ENCODE peak calls at places on chromosomes 3 and 15, in ten cellular contexts. I, U, Y, J, M, Z, D, X, P and N are unnamed samples.

GRCh38 chr15:60660290-60661051 is 181.5 kb upstream of the ICE2 start:
- DNase-seq in U (no peak), Y (peak), J (no peak), M (no peak), Z (no peak), D (peak), X (no peak), P (peak), I (no peak), N (no peak)

GRCh38 chr3:134364061-134364935 is 9.9 kb downstream of the AMOTL2 start:
- DNase-seq in D (peak), Z (no peak), U (peak), I (no peak), Y (peak), J (peak), X (peak), P (peak), M (peak), N (no peak)

GRCh38 chr3:194450341-194450740 is 36.5 kb downstream of the ATP13A3 start:
- DNase-seq in X (no peak), Z (no peak), D (no peak), I (no peak), J (no peak), P (no peak), Y (no peak), U (no peak), M (no peak), N (no peak)

GRCh38 chr15:101458158-101458895 is 31.2 kb downstream of the PCSK6 start:
- DNase-seq in I (no peak), D (no peak), Y (no peak), J (no peak), U (no peak), X (no peak), P (no peak), M (no peak), Z (no peak), N (no peak)

GRCh38 chr15:41827290-41827879 is 507 bp upstream of the JMJD7 start:
- DNase-seq in J (no peak), D (no peak), I (no peak), X (peak), M (no peak), U (peak), Z (peak), P (no peak), Y (peak), N (no peak)

GRCh38 chr3:132654190-132654589 is 5.4 kb downstream of the ACAD11 start:
- DNase-seq in M (no peak), J (no peak), U (no peak), P (no peak), I (no peak), X (no peak), D (no peak), Y (no peak), Z (no peak), N (no peak)

GRCh38 chr15:77901921-77902750 is 175.4 kb downstream of the TBC1D2B start:
- DNase-seq in U (no peak), Z (no peak), M (peak), I (no peak), X (no peak), P (no peak), J (no peak), D (no peak), Y (no peak), N (no peak)

GRCh38 chr3:194579091-194579606 is 54.1 kb downstream of the TMEM44 start:
- DNase-seq in U (peak), Y (peak), Z (no peak), I (no peak), X (peak), D (peak), P (no peak), M (peak), J (no peak), N (no peak)

GRCh38 chr15:52498700-52499099 is 30.0 kb downstream of the MYO5A start:
- DNase-seq in M (no peak), J (no peak), I (no peak), Z (no peak), X (no peak), P (no peak), D (no peak), Y (no peak), U (no peak), N (no peak)

GRCh38 chr15:68054658-68055223 is 626 bp downstream of the PIAS1 start:
- DNase-seq in D (no peak), Z (peak), J (peak), U (peak), M (peak), I (peak), X (peak), Y (peak), P (no peak), N (no peak)

GRCh38 chr3:167863811-167864558 is 128.5 kb downstream of the SERPINI1 start:
- DNase-seq in M (peak), Z (no peak), I (no peak), U (no peak), X (no peak), P (no peak), J (no peak), Y (no peak), D (no peak), N (no peak)

GRCh38 chr3:196932600-196932999 is 9.7 kb downstream of the NCBP2 start:
- DNase-seq in J (no peak), Z (no peak), M (no peak), D (no peak), P (no peak), U (no peak), I (no peak), X (no peak), Y (no peak), N (no peak)

GRCh38 chr3:120442975-120443517 is 7.7 kb downstream of the FSTL1 start:
- DNase-seq in D (no peak), Y (no peak), M (no peak), I (no peak), P (no peak), J (no peak), Z (no peak), X (no peak), U (no peak), N (no peak)

GRCh38 chr3:43892535-43892934 is 201.8 kb downstream of the ABHD5 start:
- DNase-seq in M (no peak), P (no peak), I (no peak), J (no peak), D (no peak), U (no peak), Z (no peak), Y (no peak), X (no peak), N (no peak)

GRCh38 chr3:124800511-124801374 is 70.5 kb downstream of the UMPS start:
- DNase-seq in Z (no peak), M (peak), D (peak), I (no peak), U (no peak), Y (no peak), P (no peak), X (no peak), J (no peak), N (no peak)

GRCh38 chr3:185402561-185402960 is 39.6 kb downstream of the MAP3K13 start:
- DNase-seq in Y (peak), J (no peak), M (no peak), Z (no peak), P (no peak), X (no peak), D (peak), U (peak), I (no peak), N (no peak)

GRCh38 chr3:184395320-184395660 is 15.4 kb downstream of the CHRD start:
- DNase-seq in D (no peak), M (no peak), U (no peak), I (no peak), Z (no peak), Y (no peak), J (no peak), X (no peak), P (no peak), N (no peak)